ENCODE peak calls at places on chromosomes 4 and X, in four cellular contexts. R is HepG2, E is K562, N is H1. G is an unnamed sample.

GRCh38 chrX:13646154-13646549 is 6.8 kb upstream of the TCEANC start:
- DNase-seq in R (peak), E (peak), N (peak), G (no peak)

GRCh38 chrX:137574784-137575298 is 8.9 kb downstream of the ZIC3 start:
- DNase-seq in R (no peak), E (no peak), N (no peak), G (no peak)

GRCh38 chrX:137166591-137166990 is 132.8 kb upstream of the GPR101 start:
- DNase-seq in R (no peak), E (peak), N (peak), G (no peak)

GRCh38 chr4:90727938-90728337 is 600.7 kb downstream of the CCSER1 start:
- DNase-seq in R (no peak), E (no peak), N (peak), G (no peak)

GRCh38 chrX:288561-288991 is 7.4 kb downstream of the PLCXD1 start:
- DNase-seq in R (no peak), E (no peak), N (no peak), G (no peak)

GRCh38 chrX:13090261-13091110 is 46.1 kb upstream of the FAM9C start:
- DNase-seq in R (peak), E (peak), N (no peak), G (no peak)

GRCh38 chrX:154002215-154002719 is 17.4 kb downstream of the IRAK1 start:
- DNase-seq in R (no peak), E (peak), N (no peak), G (no peak)

GRCh38 chr4:159106636-159107035 is 3.8 kb downstream of the RAPGEF2 start:
- DNase-seq in R (no peak), E (no peak), N (no peak), G (no peak)

GRCh38 chr4:186260117-186260503 is 5.9 kb upstream of the F11 start:
- DNase-seq in R (peak), E (no peak), N (no peak), G (no peak)

GRCh38 chrX:100647739-100648138 is 3.7 kb downstream of the SRPX2 start:
- DNase-seq in R (peak), E (no peak), N (no peak), G (no peak)

GRCh38 chrX:14801136-14801535 is 71.7 kb downstream of the FANCB start:
- DNase-seq in R (no peak), E (no peak), N (no peak), G (no peak)

GRCh38 chr4:169854090-169854489 is 96.3 kb upstream of the HPF1 start:
- DNase-seq in R (no peak), E (no peak), N (no peak), G (no peak)

GRCh38 chr4:78749972-78750727 is 26.0 kb upstream of the BMP2K start:
- DNase-seq in R (no peak), E (no peak), N (no peak), G (peak)

GRCh38 chr4:173485164-173485563 is 44.9 kb downstream of the HAND2 start:
- DNase-seq in R (no peak), E (no peak), N (no peak), G (no peak)

GRCh38 chr4:72969957-72970356 is 99.6 kb downstream of the COX18 start:
- DNase-seq in R (no peak), E (no peak), N (no peak), G (no peak)

GRCh38 chrX:124212622-124213021 is 119.8 kb upstream of the TEX13D start:
- DNase-seq in R (no peak), E (no peak), N (no peak), G (no peak)

GRCh38 chr4:127632420-127633403 is at the start of gene INTU:
- DNase-seq in R (peak), E (peak), N (peak), G (no peak)

GRCh38 chr4:125353131-125353530 is 38.4 kb downstream of the FAT4 start:
- DNase-seq in R (no peak), E (no peak), N (no peak), G (no peak)

GRCh38 chrX:131985526-131986049 is 37.5 kb upstream of the STK26 start:
- DNase-seq in R (peak), E (peak), N (no peak), G (no peak)

GRCh38 chrX:69189972-69190371 is 24.7 kb upstream of the PJA1 start:
- DNase-seq in R (no peak), E (no peak), N (no peak), G (no peak)

GRCh38 chrX:77003956-77004355 is 443.2 kb upstream of the FGF16 start:
- DNase-seq in R (no peak), E (no peak), N (no peak), G (no peak)

GRCh38 chrX:77014655-77015377 is 432.4 kb upstream of the FGF16 start:
- DNase-seq in R (peak), E (peak), N (no peak), G (no peak)

DNA sequence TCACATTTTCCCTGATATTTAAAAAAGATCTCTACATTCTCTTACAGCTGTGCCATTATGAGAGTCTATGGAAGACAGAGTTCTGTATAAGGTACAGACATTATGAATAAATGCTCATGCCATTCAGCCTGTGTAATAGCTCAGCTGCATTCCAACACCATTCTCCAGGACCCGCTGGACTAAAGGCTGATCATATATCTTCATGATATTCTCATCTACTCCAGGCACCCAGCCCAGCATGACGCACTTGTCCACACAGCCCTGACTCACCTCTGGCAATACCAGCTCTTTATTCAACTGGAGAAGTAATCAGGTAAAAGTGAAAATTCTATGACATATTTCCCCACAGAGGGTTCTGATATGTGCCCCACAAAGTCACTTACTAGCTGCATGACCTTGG is 437.5 kb upstream of the FGF16 start:
- DNase-seq in R (no peak), E (no peak), N (no peak), G (no peak)
- TF ChIP-seq HDAC2 in R (no peak), E (no peak), N (no peak), G (no peak)

GRCh38 chr4:89284828-89285227 is 22.8 kb downstream of the GPRIN3 start:
- DNase-seq in R (no peak), E (peak), N (no peak), G (no peak)
- TF ChIP-seq YY1 in R (no peak), E (no peak), N (no peak), G (no peak)

GRCh38 chr4:182286035-182286434 is 42.8 kb downstream of the TENM3 start:
- DNase-seq in R (no peak), E (no peak), N (no peak), G (no peak)
- TF ChIP-seq HDAC2 in R (no peak), E (no peak), N (no peak), G (no peak)

GRCh38 chrX:150582338-150582948 is 14.0 kb downstream of the MTM1 start:
- DNase-seq in R (no peak), E (no peak), N (no peak), G (no peak)

GRCh38 chrX:150587585-150588503 is 19.4 kb downstream of the MTM1 start:
- DNase-seq in R (no peak), E (peak), N (no peak), G (no peak)
- TF ChIP-seq YY1 in R (no peak), E (no peak), N (no peak), G (peak)

DNA sequence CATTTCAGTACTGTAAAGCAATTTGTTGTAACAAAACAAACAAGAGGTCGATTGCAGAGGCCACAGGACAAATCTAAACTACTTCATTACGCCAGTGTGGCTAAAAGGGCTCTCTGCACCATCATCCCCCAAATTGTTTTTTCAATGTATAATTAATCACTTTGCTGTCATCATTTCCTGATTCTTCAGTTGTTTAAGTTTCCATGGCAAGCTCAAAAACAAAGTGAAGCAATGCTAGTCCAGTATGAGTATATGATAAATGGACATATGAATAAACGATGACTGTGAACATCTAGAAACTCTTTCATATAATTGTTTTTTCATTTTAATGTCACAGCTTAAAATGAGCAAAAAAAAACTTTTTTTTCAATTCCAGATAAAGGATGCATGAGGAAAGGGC is 235.4 kb upstream of the FGF13 start:
- DNase-seq in R (no peak), E (no peak), N (no peak), G (no peak)
- TF ChIP-seq HDAC2 in R (no peak), E (no peak), N (no peak), G (no peak)

DNA sequence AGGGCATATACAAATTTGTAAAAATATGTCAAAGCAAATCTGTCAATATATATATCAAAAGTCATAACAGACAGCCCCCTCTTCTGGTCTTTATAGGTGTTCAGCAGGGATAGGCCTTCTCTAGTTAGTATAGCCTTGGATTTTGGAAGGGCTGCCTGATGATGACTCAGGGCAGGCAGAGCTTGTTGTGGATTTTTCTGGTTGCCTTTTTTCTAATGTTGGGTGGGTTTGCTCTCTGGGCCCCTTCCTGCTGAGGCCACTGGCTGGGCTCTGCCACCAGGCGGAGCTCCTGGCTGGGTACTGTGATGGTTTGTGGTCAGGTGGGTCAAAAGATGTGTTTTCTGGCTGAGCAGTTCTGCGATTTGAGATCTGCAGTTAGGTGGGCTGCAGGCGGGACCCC is 294.2 kb downstream of the GRIA2 start:
- DNase-seq in R (peak), E (no peak), N (peak), G (no peak)
- TF ChIP-seq YY1 in R (no peak), E (no peak), N (peak), G (no peak)

GRCh38 chr4:112546476-112546875 is 30.5 kb upstream of the NEUROG2 start:
- DNase-seq in R (no peak), E (no peak), N (no peak), G (no peak)

GRCh38 chr4:112552668-112553067 is 36.7 kb upstream of the NEUROG2 start:
- DNase-seq in R (peak), E (no peak), N (no peak), G (no peak)

GRCh38 chr4:112550728-112551127 is 34.7 kb upstream of the NEUROG2 start:
- DNase-seq in R (no peak), E (no peak), N (no peak), G (no peak)
- TF ChIP-seq HDAC2 in R (no peak), E (no peak), N (no peak), G (no peak)

GRCh38 chr4:112219826-112220366 is 11.7 kb upstream of the AP1AR start:
- DNase-seq in R (no peak), E (no peak), N (no peak), G (no peak)

GRCh38 chr4:112222219-112222955 is 9.2 kb upstream of the AP1AR start:
- DNase-seq in R (no peak), E (no peak), N (no peak), G (no peak)

GRCh38 chr4:112223956-112224355 is 7.6 kb upstream of the AP1AR start:
- DNase-seq in R (no peak), E (no peak), N (no peak), G (no peak)

GRCh38 chr4:112230879-112231778 is 458 bp upstream of the AP1AR start:
- DNase-seq in R (peak), E (peak), N (peak), G (peak)

GRCh38 chr4:112225157-112225556 is 6.4 kb upstream of the AP1AR start:
- DNase-seq in R (no peak), E (no peak), N (no peak), G (no peak)
- TF ChIP-seq YY1 in R (no peak), E (no peak), N (no peak), G (no peak)

GRCh38 chrX:8083276-8083675 is 87.8 kb downstream of the VCX2 start:
- DNase-seq in R (no peak), E (no peak), N (no peak), G (no peak)
- TF ChIP-seq HDAC2 in R (no peak), E (no peak), N (no peak), G (no peak)

GRCh38 chr4:53706422-53707032 is 115.2 kb upstream of the LNX1 start:
- DNase-seq in R (peak), E (peak), N (no peak), G (peak)

GRCh38 chr4:53704329-53704728 is 113.0 kb upstream of the LNX1 start:
- DNase-seq in R (no peak), E (no peak), N (no peak), G (no peak)

GRCh38 chr4:53703267-53703655 is 112.0 kb upstream of the LNX1 start:
- DNase-seq in R (no peak), E (no peak), N (no peak), G (no peak)

GRCh38 chr4:53705972-53706371 is 114.7 kb upstream of the LNX1 start:
- DNase-seq in R (no peak), E (no peak), N (no peak), G (no peak)

GRCh38 chr4:53705151-53705764 is 114.0 kb upstream of the LNX1 start:
- DNase-seq in R (no peak), E (no peak), N (no peak), G (peak)
- TF ChIP-seq YY1 in R (no peak), E (no peak), N (no peak), G (no peak)